ENCODE peak calls at places on chromosomes 6 and 20, in eight cellular contexts. C is mammary epithelial cell, D is GM06990, E is spleen, F is SJCRH30, J is fibroblast of lung, P is kidney epithelial cell, N is neural progenitor cell. Z is an unnamed sample.

GRCh38 chr6:135922746-135923145 is 71.2 kb downstream of the PDE7B start:
- DNase-seq in C (no peak), D (no peak), E (no peak), F (peak; percentile 22), J (peak; percentile 66), P (no peak), N (no peak), Z (no peak)

GRCh38 chr6:3449750-3450305 is 7.0 kb downstream of the SLC22A23 start:
- DNase-seq in C (no peak), D (peak; percentile 26), E (no peak), F (no peak), J (no peak), P (no peak), N (no peak), Z (no peak)

GRCh38 chr20:52313335-52313963 is 121.9 kb upstream of the ZFP64 start:
- DNase-seq in C (peak; percentile 23), D (no peak), E (no peak), F (peak; percentile 54), J (peak; percentile 66), P (peak; percentile 2), N (peak; percentile 71), Z (peak; percentile 22)

GRCh38 chr6:151374024-151374423 is 17.3 kb downstream of the ZBTB2 start:
- DNase-seq in C (no peak), D (no peak), E (no peak), F (no peak), J (no peak), P (no peak), N (no peak), Z (peak; percentile 51)

GRCh38 chr20:5877128-5877527 is 73.2 kb downstream of the TRMT6 start:
- DNase-seq in C (no peak), D (no peak), E (no peak), F (peak; percentile 24), J (no peak), P (no peak), N (no peak), Z (no peak)

GRCh38 chr6:118387921-118388701 is 160.0 kb upstream of the PLN start:
- DNase-seq in C (peak; percentile 92), D (no peak), E (no peak), F (peak; percentile 84), J (peak; percentile 93), P (peak; percentile 68), N (no peak), Z (no peak)

GRCh38 chr6:26020291-26020982 is 57.8 kb downstream of the TRIM38 start:
- DNase-seq in C (peak; percentile 79), D (peak; percentile 92), E (peak; percentile 93), F (peak; percentile 83), J (peak; percentile 97), P (no peak), N (peak; percentile 69), Z (peak; percentile 85)

GRCh38 chr6:37615564-37616340 is 81.9 kb downstream of the MDGA1 start:
- DNase-seq in C (no peak), D (no peak), E (no peak), F (peak; percentile 60), J (no peak), P (no peak), N (no peak), Z (no peak)

GRCh38 chr6:3566812-3567211 is 110.0 kb upstream of the SLC22A23 start:
- DNase-seq in C (peak; percentile 47), D (no peak), E (no peak), F (no peak), J (peak; percentile 77), P (peak; percentile 7), N (no peak), Z (no peak)

DNA sequence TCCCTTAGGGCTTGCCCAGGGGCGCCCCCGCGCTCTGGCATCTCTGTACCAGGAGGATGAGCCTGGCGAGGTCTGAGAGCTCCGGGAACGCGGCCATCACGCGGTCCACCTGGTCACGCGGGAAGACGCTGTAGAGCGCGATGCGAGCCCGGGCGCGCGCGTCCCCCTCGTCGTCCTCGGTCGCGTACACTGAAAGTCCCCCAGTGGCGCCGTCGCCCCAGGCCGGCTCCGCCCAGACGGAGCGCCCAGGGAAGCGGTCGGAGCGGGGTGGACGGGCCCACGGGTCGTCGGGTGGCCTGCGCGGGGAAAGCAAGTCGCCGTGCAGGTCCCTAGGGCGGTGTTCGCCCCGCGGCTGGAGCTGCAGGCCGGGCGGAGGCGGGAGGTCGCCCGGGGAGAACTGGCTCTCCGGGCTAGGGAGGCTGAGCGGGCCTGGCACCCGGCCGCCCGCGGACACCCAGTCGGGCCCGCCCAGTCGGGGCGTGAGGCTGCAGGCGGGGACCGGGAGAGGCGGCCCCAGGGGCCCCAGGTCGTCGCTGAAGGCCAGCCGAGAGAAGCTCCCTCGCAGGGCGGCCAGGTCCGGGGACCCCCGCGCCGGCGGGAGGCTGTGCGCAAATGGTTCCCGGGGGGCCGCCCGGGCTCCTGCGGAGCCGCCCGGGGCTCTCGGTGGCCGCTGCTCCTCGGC is 34.0 kb downstream of the ZC3H12D start:
- DNase-seq in C (no peak), D (no peak), E (peak; percentile 78), F (no peak), J (no peak), P (no peak), N (peak; percentile 53), Z (peak; percentile 78)
- H3K4me3 ChIP-seq in C (peak overlapping the region; percentile 34), D (no peak overlapping the region), E (peak overlapping the region; percentile 42), F (no peak overlapping the region), J (peak overlapping the region; percentile 40), P (peak overlapping the region; percentile 36), N (peak overlapping the region; percentile 47), Z (peak overlapping the region; percentile 39)

DNA sequence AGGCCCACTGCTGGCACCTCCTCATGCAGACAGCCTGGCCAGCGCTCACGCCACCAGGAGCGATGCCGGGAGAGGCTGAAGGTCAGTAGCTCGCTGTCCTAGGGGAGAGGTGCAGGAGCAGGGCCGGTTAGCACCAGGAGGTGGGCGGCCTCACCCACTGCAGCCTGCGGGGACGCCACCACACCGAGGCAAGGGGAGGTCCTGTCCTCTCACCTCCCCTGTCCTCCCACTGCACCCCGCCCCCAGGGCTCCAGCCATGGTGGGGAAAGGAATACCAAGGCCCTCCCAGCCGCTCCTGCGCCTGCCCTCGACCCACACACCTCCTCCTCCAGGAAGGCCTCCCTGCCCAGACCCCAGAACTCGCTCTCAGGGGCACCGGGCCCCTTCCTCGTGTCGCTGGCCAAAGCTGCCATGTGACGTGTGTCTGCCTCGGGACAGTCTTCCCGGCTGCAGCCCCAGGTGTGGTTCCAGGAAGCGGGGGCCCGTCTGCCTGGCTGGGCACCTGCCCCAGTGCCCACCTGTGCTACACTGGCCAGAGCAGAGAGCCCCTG is 6.5 kb downstream of the NKAIN4 start:
- DNase-seq in C (no peak), D (no peak), E (no peak), F (no peak), J (no peak), P (no peak), N (no peak), Z (no peak)
- H3K27me3 ChIP-seq in C (peaks cover 7% of the 10 kb centered on the region), D (peaks cover 2% of the 10 kb centered on the region), E (peaks cover 48% of the 10 kb centered on the region), F (peaks cover 25% of the 10 kb centered on the region), J (peaks cover 4% of the 10 kb centered on the region), P (peaks cover 15% of the 10 kb centered on the region), N (no peaks in the 10 kb centered on the region), Z (peaks cover 15% of the 10 kb centered on the region)

GRCh38 chr20:23290761-23291574 is 59.6 kb upstream of the NXT1 start:
- DNase-seq in C (no peak), D (no peak), E (peak; percentile 45), F (no peak), J (no peak), P (no peak), N (no peak), Z (no peak)
- H3K36me3 ChIP-seq in C (no peaks in the 10 kb centered on the region), D (no peaks in the 10 kb centered on the region), E (no peaks in the 10 kb centered on the region), F (no peaks in the 10 kb centered on the region), J (no peaks in the 10 kb centered on the region), P (no peaks in the 10 kb centered on the region), N (no peaks in the 10 kb centered on the region), Z (no peaks in the 10 kb centered on the region)

DNA sequence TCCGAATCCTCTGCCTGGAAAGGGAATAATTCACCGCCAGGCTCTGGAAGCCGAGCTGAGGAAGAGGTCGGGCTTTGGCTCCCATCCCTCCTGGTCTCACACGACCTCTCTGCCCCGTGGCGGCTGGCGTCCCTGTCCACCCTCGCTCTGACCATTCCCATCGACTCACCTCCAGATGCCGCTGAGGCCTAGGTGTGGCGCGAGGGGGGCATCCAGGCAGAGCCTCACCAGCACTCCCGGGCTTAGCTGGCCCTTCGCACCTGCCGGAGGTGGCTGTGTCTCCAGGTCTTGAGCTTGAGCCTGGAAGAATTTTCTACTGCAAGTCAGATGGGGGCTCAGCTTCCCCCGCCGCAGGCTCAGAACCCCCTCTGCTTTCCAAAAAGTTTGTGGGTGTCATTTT is 28.5 kb upstream of the SMOC2 start:
- DNase-seq in C (no peak), D (no peak), E (no peak), F (no peak), J (no peak), P (no peak), N (no peak), Z (no peak)
- H3K4me3 ChIP-seq in C (no peak overlapping the region), D (no peak overlapping the region), E (no peak overlapping the region), F (no peak overlapping the region), J (no peak overlapping the region), P (no peak overlapping the region), N (no peak overlapping the region), Z (no peak overlapping the region)

DNA sequence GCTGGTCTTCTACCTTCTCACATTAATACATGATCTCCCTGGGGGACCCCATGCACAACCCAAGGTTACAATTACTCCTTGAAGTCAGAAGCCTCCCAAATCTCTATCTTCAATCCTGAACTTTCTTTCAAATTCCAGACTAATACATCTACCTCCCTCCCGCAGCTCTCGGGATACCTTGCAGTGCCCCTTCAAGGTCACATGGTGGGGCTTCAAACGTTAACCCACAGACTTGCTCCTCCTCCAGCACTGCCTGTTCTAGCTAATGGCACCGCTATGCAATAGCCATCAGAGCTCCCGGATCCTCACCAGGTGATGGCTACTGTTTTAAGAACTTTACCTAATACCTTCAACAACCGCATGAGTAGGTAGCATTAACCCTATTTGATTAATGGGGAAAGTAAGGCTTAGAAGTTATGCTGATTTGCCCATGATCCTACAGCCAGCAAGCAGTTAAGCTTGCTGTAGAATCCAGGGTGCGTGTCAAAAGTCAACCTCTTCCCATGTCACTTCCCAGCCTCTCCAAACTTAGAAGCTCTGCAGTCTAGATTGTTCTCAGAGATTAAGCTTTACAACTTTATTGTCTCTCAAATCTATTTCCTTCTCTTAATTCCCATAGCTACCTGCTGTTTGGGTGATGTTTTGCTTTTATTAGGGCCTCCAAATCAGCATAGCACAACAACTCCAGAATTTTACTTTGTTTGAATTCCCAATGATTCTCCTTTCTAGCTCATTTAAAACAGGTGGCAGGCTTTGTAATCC is 44.7 kb downstream of the PLAGL1 start:
- DNase-seq in C (no peak), D (no peak), E (no peak), F (no peak), J (no peak), P (no peak), N (peak; percentile 45), Z (no peak)
- H3K27me3 ChIP-seq in C (peaks cover 5% of the 10 kb centered on the region), D (no peaks in the 10 kb centered on the region), E (no peaks in the 10 kb centered on the region), F (no peaks in the 10 kb centered on the region), J (no peaks in the 10 kb centered on the region), P (no peaks in the 10 kb centered on the region), N (peaks cover 53% of the 10 kb centered on the region), Z (peaks cover 96% of the 10 kb centered on the region)

GRCh38 chr6:53266553-53267090 is 82.1 kb downstream of the ELOVL5 start:
- DNase-seq in C (no peak), D (no peak), E (no peak), F (no peak), J (no peak), P (no peak), N (no peak), Z (no peak)
- H3K36me3 ChIP-seq in C (peaks cover 8% of the 10 kb centered on the region), D (peaks cover 9% of the 10 kb centered on the region), E (peaks cover 87% of the 10 kb centered on the region), F (peaks cover 21% of the 10 kb centered on the region), J (peaks cover 8% of the 10 kb centered on the region), P (peaks cover 1% of the 10 kb centered on the region), N (peaks cover 19% of the 10 kb centered on the region), Z (peaks cover 20% of the 10 kb centered on the region)

Z was measured in H7.